ENCODE peak calls at places on chromosomes 6 and 20, in ten cellular contexts. One of them, this sample, is unnamed.

GRCh38 chr6:1312444-1313363 is 806 bp downstream of the FOXQ1 start:
- DNase-seq in CD8-positive, alpha-beta memory T cell: no peak
- DNase-seq in A549: peak
- DNase-seq in IMR-90: no peak
- DNase-seq in fibroblast of the aortic adventitia: no peak
- DNase-seq in CD4-positive, CD25-positive, alpha-beta regulatory T cell: no peak
- DNase-seq in cardiac fibroblast: no peak
- DNase-seq in HL-60: peak
- DNase-seq in astrocyte of the cerebellum: no peak
- DNase-seq in lung: no peak
- DNase-seq in this sample: no peak

GRCh38 chr6:32664827-32665362 is 1.6 kb downstream of the HLA-DQB1 start:
- DNase-seq in CD8-positive, alpha-beta memory T cell: no peak
- DNase-seq in A549: no peak
- DNase-seq in IMR-90: no peak
- DNase-seq in fibroblast of the aortic adventitia: no peak
- DNase-seq in CD4-positive, CD25-positive, alpha-beta regulatory T cell: peak
- DNase-seq in cardiac fibroblast: no peak
- DNase-seq in HL-60: no peak
- DNase-seq in astrocyte of the cerebellum: no peak
- DNase-seq in lung: no peak
- DNase-seq in this sample: no peak

GRCh38 chr6:138610816-138611215 is 111.5 kb upstream of the NHSL1 start:
- DNase-seq in CD8-positive, alpha-beta memory T cell: no peak
- DNase-seq in A549: no peak
- DNase-seq in IMR-90: no peak
- DNase-seq in fibroblast of the aortic adventitia: no peak
- DNase-seq in CD4-positive, CD25-positive, alpha-beta regulatory T cell: no peak
- DNase-seq in cardiac fibroblast: no peak
- DNase-seq in HL-60: no peak
- DNase-seq in astrocyte of the cerebellum: no peak
- DNase-seq in lung: no peak
- DNase-seq in this sample: no peak

GRCh38 chr6:161422710-161423109 is 148.8 kb upstream of the AGPAT4 start:
- DNase-seq in CD8-positive, alpha-beta memory T cell: no peak
- DNase-seq in A549: peak
- DNase-seq in IMR-90: peak
- DNase-seq in fibroblast of the aortic adventitia: no peak
- DNase-seq in CD4-positive, CD25-positive, alpha-beta regulatory T cell: no peak
- DNase-seq in cardiac fibroblast: no peak
- DNase-seq in HL-60: no peak
- DNase-seq in astrocyte of the cerebellum: no peak
- DNase-seq in lung: no peak
- DNase-seq in this sample: no peak

GRCh38 chr6:114936060-114936459 is 593.2 kb upstream of the HS3ST5 start:
- DNase-seq in CD8-positive, alpha-beta memory T cell: no peak
- DNase-seq in A549: no peak
- DNase-seq in IMR-90: no peak
- DNase-seq in fibroblast of the aortic adventitia: no peak
- DNase-seq in CD4-positive, CD25-positive, alpha-beta regulatory T cell: no peak
- DNase-seq in cardiac fibroblast: no peak
- DNase-seq in HL-60: no peak
- DNase-seq in astrocyte of the cerebellum: no peak
- DNase-seq in lung: no peak
- DNase-seq in this sample: no peak

GRCh38 chr20:35511814-35512420 is 17.5 kb downstream of the C20orf173 start:
- DNase-seq in CD8-positive, alpha-beta memory T cell: no peak
- DNase-seq in A549: peak
- DNase-seq in IMR-90: peak
- DNase-seq in fibroblast of the aortic adventitia: peak
- DNase-seq in CD4-positive, CD25-positive, alpha-beta regulatory T cell: no peak
- DNase-seq in cardiac fibroblast: peak
- DNase-seq in HL-60: no peak
- DNase-seq in astrocyte of the cerebellum: peak
- DNase-seq in lung: no peak
- DNase-seq in this sample: no peak

GRCh38 chr20:63940472-63941266 is 15.5 kb downstream of the UCKL1 start:
- DNase-seq in CD8-positive, alpha-beta memory T cell: no peak
- DNase-seq in A549: no peak
- DNase-seq in IMR-90: no peak
- DNase-seq in fibroblast of the aortic adventitia: no peak
- DNase-seq in CD4-positive, CD25-positive, alpha-beta regulatory T cell: no peak
- DNase-seq in cardiac fibroblast: no peak
- DNase-seq in HL-60: no peak
- DNase-seq in astrocyte of the cerebellum: no peak
- DNase-seq in lung: no peak
- DNase-seq in this sample: no peak

GRCh38 chr20:9344080-9344920 is 170.1 kb upstream of the LAMP5 start:
- DNase-seq in CD8-positive, alpha-beta memory T cell: no peak
- DNase-seq in A549: no peak
- DNase-seq in IMR-90: peak
- DNase-seq in fibroblast of the aortic adventitia: no peak
- DNase-seq in CD4-positive, CD25-positive, alpha-beta regulatory T cell: no peak
- DNase-seq in cardiac fibroblast: peak
- DNase-seq in HL-60: no peak
- DNase-seq in astrocyte of the cerebellum: no peak
- DNase-seq in lung: no peak
- DNase-seq in this sample: peak

GRCh38 chr6:132466952-132467351 is 46.0 kb downstream of the STX7 start:
- DNase-seq in CD8-positive, alpha-beta memory T cell: no peak
- DNase-seq in A549: no peak
- DNase-seq in IMR-90: peak
- DNase-seq in fibroblast of the aortic adventitia: peak
- DNase-seq in CD4-positive, CD25-positive, alpha-beta regulatory T cell: no peak
- DNase-seq in cardiac fibroblast: peak
- DNase-seq in HL-60: no peak
- DNase-seq in astrocyte of the cerebellum: no peak
- DNase-seq in lung: no peak
- DNase-seq in this sample: peak

GRCh38 chr6:167798453-167798852 is 28.3 kb upstream of the AFDN start:
- DNase-seq in CD8-positive, alpha-beta memory T cell: no peak
- DNase-seq in A549: no peak
- DNase-seq in IMR-90: no peak
- DNase-seq in fibroblast of the aortic adventitia: no peak
- DNase-seq in CD4-positive, CD25-positive, alpha-beta regulatory T cell: no peak
- DNase-seq in cardiac fibroblast: no peak
- DNase-seq in HL-60: no peak
- DNase-seq in astrocyte of the cerebellum: no peak
- DNase-seq in lung: peak
- DNase-seq in this sample: no peak

GRCh38 chr6:144343736-144344428 is 58.7 kb downstream of the UTRN start:
- DNase-seq in CD8-positive, alpha-beta memory T cell: peak
- DNase-seq in A549: peak
- DNase-seq in IMR-90: no peak
- DNase-seq in fibroblast of the aortic adventitia: no peak
- DNase-seq in CD4-positive, CD25-positive, alpha-beta regulatory T cell: no peak
- DNase-seq in cardiac fibroblast: no peak
- DNase-seq in HL-60: no peak
- DNase-seq in astrocyte of the cerebellum: no peak
- DNase-seq in lung: no peak
- DNase-seq in this sample: no peak

GRCh38 chr6:2263896-2264295 is 18.5 kb upstream of the GMDS start:
- DNase-seq in CD8-positive, alpha-beta memory T cell: no peak
- DNase-seq in A549: no peak
- DNase-seq in IMR-90: no peak
- DNase-seq in fibroblast of the aortic adventitia: no peak
- DNase-seq in CD4-positive, CD25-positive, alpha-beta regulatory T cell: no peak
- DNase-seq in cardiac fibroblast: no peak
- DNase-seq in HL-60: no peak
- DNase-seq in astrocyte of the cerebellum: no peak
- DNase-seq in lung: no peak
- DNase-seq in this sample: no peak

GRCh38 chr6:101878554-101879276 is 485.2 kb downstream of the GRIK2 start:
- DNase-seq in CD8-positive, alpha-beta memory T cell: no peak
- DNase-seq in A549: no peak
- DNase-seq in IMR-90: peak
- DNase-seq in fibroblast of the aortic adventitia: peak
- DNase-seq in CD4-positive, CD25-positive, alpha-beta regulatory T cell: no peak
- DNase-seq in cardiac fibroblast: peak
- DNase-seq in HL-60: no peak
- DNase-seq in astrocyte of the cerebellum: no peak
- DNase-seq in lung: no peak
- DNase-seq in this sample: no peak

GRCh38 chr6:101887532-101887931 is 494.0 kb downstream of the GRIK2 start:
- DNase-seq in CD8-positive, alpha-beta memory T cell: no peak
- DNase-seq in A549: peak
- DNase-seq in IMR-90: no peak
- DNase-seq in fibroblast of the aortic adventitia: no peak
- DNase-seq in CD4-positive, CD25-positive, alpha-beta regulatory T cell: no peak
- DNase-seq in cardiac fibroblast: no peak
- DNase-seq in HL-60: no peak
- DNase-seq in astrocyte of the cerebellum: no peak
- DNase-seq in lung: no peak
- DNase-seq in this sample: no peak

GRCh38 chr6:101879782-101880181 is 486.3 kb downstream of the GRIK2 start:
- DNase-seq in CD8-positive, alpha-beta memory T cell: no peak
- DNase-seq in A549: no peak
- DNase-seq in IMR-90: no peak
- DNase-seq in fibroblast of the aortic adventitia: peak
- DNase-seq in CD4-positive, CD25-positive, alpha-beta regulatory T cell: no peak
- DNase-seq in cardiac fibroblast: no peak
- DNase-seq in HL-60: no peak
- DNase-seq in astrocyte of the cerebellum: no peak
- DNase-seq in lung: no peak
- DNase-seq in this sample: no peak

DNA sequence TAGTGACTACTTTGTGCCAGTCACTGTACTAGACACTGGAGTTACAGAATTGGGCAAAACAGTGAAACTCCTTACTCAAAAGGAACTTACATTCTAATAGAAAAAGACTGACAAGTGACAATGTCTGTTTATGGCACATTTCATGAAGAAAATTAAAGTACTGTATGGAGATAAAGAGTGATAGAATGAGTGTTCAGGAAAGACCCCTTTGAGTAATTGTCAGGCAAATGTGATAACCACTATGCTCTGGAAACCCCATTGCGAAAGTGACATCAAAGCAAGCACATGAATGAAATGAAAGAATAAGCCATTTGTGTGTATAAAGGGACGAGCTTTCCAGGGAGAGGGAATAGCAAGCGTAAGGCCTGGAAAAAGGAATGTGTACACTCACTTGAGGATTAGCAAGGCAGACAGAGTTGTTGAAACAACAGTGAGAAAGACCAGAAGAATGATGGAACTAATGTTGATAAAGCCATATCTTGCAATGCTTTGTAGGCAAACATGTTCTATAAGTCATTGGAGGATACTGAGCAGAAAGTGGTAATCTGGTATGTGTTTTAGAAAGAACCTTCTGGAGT is 490.0 kb downstream of the GRIK2 start:
- DNase-seq in CD8-positive, alpha-beta memory T cell: no peak
- DNase-seq in A549: no peak
- DNase-seq in IMR-90: peak
- DNase-seq in fibroblast of the aortic adventitia: peak
- DNase-seq in CD4-positive, CD25-positive, alpha-beta regulatory T cell: no peak
- DNase-seq in cardiac fibroblast: peak
- DNase-seq in HL-60: no peak
- DNase-seq in astrocyte of the cerebellum: no peak
- DNase-seq in lung: no peak
- DNase-seq in this sample: no peak
- H3K4me3 ChIP-seq in CD8-positive, alpha-beta memory T cell: no peak
- H3K4me3 ChIP-seq in A549: no peak
- H3K4me3 ChIP-seq in IMR-90: no peak
- H3K4me3 ChIP-seq in fibroblast of the aortic adventitia: no peak
- H3K4me3 ChIP-seq in CD4-positive, CD25-positive, alpha-beta regulatory T cell: no peak
- H3K4me3 ChIP-seq in cardiac fibroblast: no peak
- H3K4me3 ChIP-seq in HL-60: no peak
- H3K4me3 ChIP-seq in astrocyte of the cerebellum: no peak
- H3K4me3 ChIP-seq in lung: no peak
- H3K4me3 ChIP-seq in this sample: no peak

GRCh38 chr20:58327211-58327610 is 17.7 kb downstream of the RAB22A start:
- DNase-seq in CD8-positive, alpha-beta memory T cell: no peak
- DNase-seq in A549: no peak
- DNase-seq in IMR-90: no peak
- DNase-seq in fibroblast of the aortic adventitia: no peak
- DNase-seq in CD4-positive, CD25-positive, alpha-beta regulatory T cell: no peak
- DNase-seq in cardiac fibroblast: peak
- DNase-seq in HL-60: no peak
- DNase-seq in astrocyte of the cerebellum: no peak
- DNase-seq in lung: peak
- DNase-seq in this sample: no peak
- H3K4me3 ChIP-seq in CD8-positive, alpha-beta memory T cell: no peak
- H3K4me3 ChIP-seq in A549: no peak
- H3K4me3 ChIP-seq in IMR-90: no peak
- H3K4me3 ChIP-seq in fibroblast of the aortic adventitia: no peak
- H3K4me3 ChIP-seq in CD4-positive, CD25-positive, alpha-beta regulatory T cell: no peak
- H3K4me3 ChIP-seq in cardiac fibroblast: no peak
- H3K4me3 ChIP-seq in HL-60: no peak
- H3K4me3 ChIP-seq in astrocyte of the cerebellum: no peak
- H3K4me3 ChIP-seq in lung: no peak
- H3K4me3 ChIP-seq in this sample: no peak

DNA sequence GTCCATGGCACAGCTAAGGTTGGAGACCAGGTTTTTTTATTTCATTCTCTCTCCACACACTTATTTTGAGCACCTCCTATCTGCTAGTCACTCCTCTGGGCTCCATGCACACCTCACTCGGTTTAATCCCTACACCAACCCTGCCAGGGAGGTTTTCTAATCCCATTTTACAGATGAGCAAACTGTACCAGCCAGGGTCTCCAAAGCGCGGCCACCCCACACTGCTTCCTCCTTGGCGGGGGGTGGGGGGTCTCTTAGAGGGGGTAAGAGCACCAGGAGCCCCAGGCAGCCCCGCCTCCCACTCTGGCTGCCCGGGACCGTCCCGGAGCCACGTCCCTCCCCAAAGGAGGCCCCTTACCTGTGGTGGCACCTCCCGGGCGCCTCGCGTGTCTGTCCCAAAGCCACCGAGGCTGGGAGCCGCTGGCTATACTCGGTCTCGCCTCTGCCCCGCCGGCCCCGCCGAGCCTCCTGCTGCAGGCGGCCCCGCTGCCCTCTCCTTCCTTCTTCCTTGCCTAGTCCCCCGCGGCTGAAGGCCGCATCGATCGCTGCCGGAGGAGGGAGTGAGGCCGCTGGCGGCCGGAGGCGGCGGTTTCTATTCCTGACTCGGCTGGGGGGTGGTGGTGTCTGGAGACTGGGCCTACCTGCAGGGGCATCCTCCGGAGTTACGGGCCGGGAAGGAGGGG is at the start of gene KCNS1:
- DNase-seq in CD8-positive, alpha-beta memory T cell: no peak
- DNase-seq in A549: no peak
- DNase-seq in IMR-90: no peak
- DNase-seq in fibroblast of the aortic adventitia: no peak
- DNase-seq in CD4-positive, CD25-positive, alpha-beta regulatory T cell: no peak
- DNase-seq in cardiac fibroblast: peak
- DNase-seq in HL-60: no peak
- DNase-seq in astrocyte of the cerebellum: no peak
- DNase-seq in lung: no peak
- DNase-seq in this sample: no peak
- H3K4me3 ChIP-seq in CD8-positive, alpha-beta memory T cell: no peak
- H3K4me3 ChIP-seq in A549: no peak
- H3K4me3 ChIP-seq in IMR-90: no peak
- H3K4me3 ChIP-seq in fibroblast of the aortic adventitia: no peak
- H3K4me3 ChIP-seq in CD4-positive, CD25-positive, alpha-beta regulatory T cell: no peak
- H3K4me3 ChIP-seq in cardiac fibroblast: peak
- H3K4me3 ChIP-seq in HL-60: no peak
- H3K4me3 ChIP-seq in astrocyte of the cerebellum: peak
- H3K4me3 ChIP-seq in lung: no peak
- H3K4me3 ChIP-seq in this sample: peak

DNA sequence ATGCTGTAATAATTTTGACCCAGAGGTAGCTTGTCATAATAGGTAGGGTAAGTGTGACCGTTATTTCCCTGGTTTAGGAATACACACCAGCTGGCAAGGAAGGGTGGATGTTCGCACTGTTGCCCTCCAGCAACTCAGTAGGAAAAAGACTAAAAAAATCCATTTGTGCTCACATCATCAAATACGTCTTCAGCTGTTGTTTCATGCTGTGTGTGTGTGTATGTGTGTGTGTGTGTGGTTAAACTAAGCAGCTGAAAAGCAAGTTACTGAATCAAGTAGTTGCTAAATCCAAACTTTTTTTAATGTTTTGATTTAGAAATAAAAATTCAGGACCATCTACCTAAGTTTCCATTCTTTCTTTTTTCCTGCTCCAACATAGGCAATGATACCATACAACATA is 218.6 kb downstream of the TRDN start:
- DNase-seq in CD8-positive, alpha-beta memory T cell: no peak
- DNase-seq in A549: no peak
- DNase-seq in IMR-90: no peak
- DNase-seq in fibroblast of the aortic adventitia: no peak
- DNase-seq in CD4-positive, CD25-positive, alpha-beta regulatory T cell: no peak
- DNase-seq in cardiac fibroblast: no peak
- DNase-seq in HL-60: no peak
- DNase-seq in astrocyte of the cerebellum: no peak
- DNase-seq in lung: no peak
- DNase-seq in this sample: no peak
- H3K4me3 ChIP-seq in CD8-positive, alpha-beta memory T cell: no peak
- H3K4me3 ChIP-seq in A549: no peak
- H3K4me3 ChIP-seq in IMR-90: no peak
- H3K4me3 ChIP-seq in fibroblast of the aortic adventitia: no peak
- H3K4me3 ChIP-seq in CD4-positive, CD25-positive, alpha-beta regulatory T cell: no peak
- H3K4me3 ChIP-seq in cardiac fibroblast: no peak
- H3K4me3 ChIP-seq in HL-60: no peak
- H3K4me3 ChIP-seq in astrocyte of the cerebellum: no peak
- H3K4me3 ChIP-seq in lung: no peak
- H3K4me3 ChIP-seq in this sample: no peak

This sample was measured in skeletal muscle cell.